ENCODE peak calls at places on chromosomes 1 and 21, in seven cellular contexts. D is body of pancreas, W is heart left ventricle, U is RWPE1, V is endothelial cell of umbilical vein, Q is left ventricle myocardium inferior, L is suprapubic skin. H is an unnamed sample.

GRCh38 chr1:61269648-61270047 is 187.3 kb downstream of the NFIA start:
- DNase-seq in D (no peak), W (no peak), U (no peak), V (no peak), Q (no peak), L (no peak), H (no peak)

GRCh38 chr1:168400139-168400538 is 119.5 kb downstream of the TBX19 start:
- DNase-seq in D (no peak), W (no peak), U (no peak), V (no peak), Q (no peak), L (no peak), H (no peak)

GRCh38 chr1:180927348-180927747 is 14.7 kb downstream of the KIAA1614 start:
- DNase-seq in D (no peak), W (no peak), U (no peak), V (no peak), Q (peak), L (no peak), H (no peak)

GRCh38 chr1:71762514-71763255 is 519.7 kb downstream of the NEGR1 start:
- DNase-seq in D (no peak), W (no peak), U (no peak), V (no peak), Q (no peak), L (no peak), H (no peak)

GRCh38 chr1:24502168-24503002 is at the start of gene RCAN3:
- DNase-seq in D (peak), W (peak), U (peak), V (peak), Q (peak), L (peak), H (no peak)

GRCh38 chr1:12380316-12381249 is 150.8 kb downstream of the VPS13D start:
- DNase-seq in D (no peak), W (no peak), U (no peak), V (no peak), Q (no peak), L (no peak), H (peak)

GRCh38 chr1:207056673-207057072 is 3.6 kb downstream of the PFKFB2 start:
- DNase-seq in D (no peak), W (no peak), U (no peak), V (no peak), Q (no peak), L (no peak), H (no peak)

GRCh38 chr1:197614916-197615692 is 160.2 kb downstream of the DENND1B start:
- DNase-seq in D (peak), W (no peak), U (peak), V (peak), Q (no peak), L (no peak), H (peak)

GRCh38 chr1:59146651-59147358 is 150.1 kb upstream of the FGGY start:
- DNase-seq in D (peak), W (peak), U (no peak), V (peak), Q (peak), L (peak), H (no peak)

GRCh38 chr1:169508432-169509338 is 22.9 kb upstream of the SLC19A2 start:
- DNase-seq in D (no peak), W (no peak), U (no peak), V (peak), Q (no peak), L (no peak), H (peak)

GRCh38 chr1:239657291-239657690 is 270.9 kb downstream of the CHRM3 start:
- DNase-seq in D (no peak), W (no peak), U (no peak), V (no peak), Q (no peak), L (no peak), H (no peak)

DNA sequence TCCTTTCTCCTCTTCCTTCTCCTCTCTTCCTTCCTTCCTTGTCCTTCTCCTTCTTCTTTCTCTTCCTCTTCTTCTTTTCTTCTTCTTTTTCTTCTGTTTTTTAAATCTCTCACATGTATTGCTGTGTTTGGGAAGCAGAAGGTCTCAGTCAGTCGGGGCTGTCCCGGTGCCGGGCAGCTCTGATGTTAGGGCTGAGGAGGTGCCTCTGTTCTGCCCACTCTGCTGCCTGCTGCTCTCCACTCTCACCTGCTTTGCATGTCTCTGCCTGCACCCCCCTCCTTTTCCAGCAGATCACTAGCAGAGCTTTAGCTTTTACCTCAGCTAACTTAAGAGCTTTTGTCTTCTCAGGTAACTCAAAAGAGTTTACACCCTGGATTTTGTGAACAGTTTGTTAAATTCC is 276.6 kb downstream of the CHRM3 start:
- DNase-seq in D (no peak), W (no peak), U (no peak), V (no peak), Q (no peak), L (no peak), H (no peak)
- TF ChIP-seq CTCF in D (no peak), W (no peak), U (no peak), V (no peak), Q (no peak), L (no peak), H (no peak)

GRCh38 chr1:166167395-166167922 is 658 bp upstream of the FAM78B start:
- DNase-seq in D (no peak), W (no peak), U (no peak), V (peak), Q (no peak), L (no peak), H (no peak)

GRCh38 chr1:166164995-166165660 is 1.7 kb downstream of the FAM78B start:
- DNase-seq in D (peak), W (peak), U (peak), V (peak), Q (peak), L (no peak), H (no peak)

GRCh38 chr1:166165661-166166399 is 971 bp downstream of the FAM78B start:
- DNase-seq in D (peak), W (no peak), U (no peak), V (peak), Q (no peak), L (no peak), H (no peak)

GRCh38 chr1:166166400-166166699 is 451 bp downstream of the FAM78B start:
- DNase-seq in D (no peak), W (no peak), U (no peak), V (no peak), Q (no peak), L (no peak), H (no peak)

DNA sequence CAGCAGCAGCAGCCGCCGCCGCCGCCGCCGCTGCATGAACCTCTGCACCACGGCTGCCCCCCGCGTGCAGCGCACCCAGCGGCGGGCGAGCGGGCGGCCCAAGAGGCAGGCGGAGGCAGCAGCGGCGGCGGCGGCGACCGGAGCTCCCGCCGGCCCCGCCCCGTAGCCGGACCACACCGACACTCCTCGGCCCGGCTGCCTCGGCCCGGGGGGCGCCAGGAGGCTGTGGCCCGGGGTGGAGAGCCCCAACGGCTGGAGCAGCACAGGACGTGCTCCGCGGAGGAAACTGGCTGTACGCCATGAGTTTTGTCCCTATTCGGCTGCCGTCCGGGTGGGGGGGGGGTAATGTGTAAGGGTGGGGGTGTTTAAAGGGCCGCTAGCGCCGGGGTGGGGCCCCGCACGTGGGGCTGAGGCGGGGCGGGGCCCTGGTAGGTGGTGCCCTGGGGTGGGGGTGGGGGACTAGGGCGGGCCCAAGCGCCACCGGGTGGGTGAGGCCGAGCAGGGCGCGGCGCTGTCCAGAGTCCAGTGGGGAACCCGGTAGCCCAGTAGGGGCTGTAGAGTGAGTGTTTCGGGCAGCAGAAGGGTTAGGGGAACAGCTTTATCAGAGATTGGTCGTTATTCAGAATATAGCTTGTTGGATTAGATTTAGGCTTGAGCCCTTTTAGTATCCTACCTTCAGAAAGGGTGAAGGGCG is at the start of gene FAM78B:
- DNase-seq in D (peak), W (peak), U (peak), V (peak), Q (peak), L (peak), H (no peak)
- TF ChIP-seq CTCF in D (no peak), W (no peak), U (peak), V (no peak), Q (peak), L (no peak), H (no peak)

GRCh38 chr1:212293579-212293978 is 8.4 kb downstream of the PPP2R5A start:
- DNase-seq in D (no peak), W (no peak), U (no peak), V (peak), Q (no peak), L (no peak), H (no peak)
- TF ChIP-seq CTCF in D (no peak), W (peak), U (no peak), V (no peak), Q (peak), L (no peak), H (no peak)

GRCh38 chr1:175479521-175480342 is 263.7 kb downstream of the TNR start:
- DNase-seq in D (no peak), W (no peak), U (no peak), V (no peak), Q (no peak), L (no peak), H (no peak)

GRCh38 chr1:175482072-175482451 is 261.3 kb downstream of the TNR start:
- DNase-seq in D (no peak), W (no peak), U (no peak), V (peak), Q (no peak), L (no peak), H (no peak)

GRCh38 chr1:175480343-175480827 is 263.0 kb downstream of the TNR start:
- DNase-seq in D (no peak), W (no peak), U (no peak), V (no peak), Q (no peak), L (no peak), H (no peak)

GRCh38 chr1:175478203-175478602 is 265.2 kb downstream of the TNR start:
- DNase-seq in D (no peak), W (no peak), U (no peak), V (no peak), Q (no peak), L (no peak), H (no peak)

DNA sequence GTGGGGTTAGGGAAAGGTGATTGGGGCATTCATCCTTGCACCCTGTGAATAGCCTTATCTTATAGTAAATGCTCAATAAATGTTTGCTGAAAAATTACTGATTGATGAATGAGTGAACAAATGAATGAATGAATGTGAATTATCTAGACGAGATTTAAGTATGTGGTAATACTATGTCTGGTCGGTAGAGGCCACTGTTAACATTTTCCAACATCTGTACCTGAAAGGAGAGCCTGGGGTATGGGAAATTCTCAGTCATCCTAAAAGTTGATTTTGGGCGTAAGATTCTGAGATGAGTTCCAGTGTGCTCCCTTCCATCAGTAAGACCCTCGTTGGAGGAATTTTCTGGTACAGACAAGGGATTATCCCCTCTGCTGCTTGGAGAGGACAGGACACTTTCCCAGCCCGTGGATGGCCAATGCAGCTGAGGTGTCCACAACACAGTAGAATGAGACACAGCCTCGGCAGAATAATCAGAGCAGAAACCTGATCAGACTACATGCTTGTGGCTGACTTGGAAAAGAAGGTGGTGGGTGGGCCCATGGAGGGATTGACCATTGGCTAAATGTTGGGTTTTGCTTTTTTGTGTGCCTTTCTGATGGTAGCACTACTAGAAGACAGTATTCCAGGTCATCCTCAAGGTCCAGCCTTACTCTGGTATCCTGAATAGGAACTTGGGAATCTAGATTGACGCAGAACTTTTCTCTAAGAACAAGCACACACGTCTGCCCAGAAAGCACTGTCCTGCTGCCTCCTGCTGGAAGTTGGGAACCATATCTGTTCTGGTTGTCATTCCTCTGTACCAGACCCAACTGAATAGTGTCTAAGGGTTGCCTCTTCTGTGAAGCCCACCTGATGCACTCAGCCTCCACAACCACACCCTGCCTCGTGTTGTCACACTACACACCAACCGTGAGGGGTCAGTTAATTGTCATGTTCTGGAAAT is 262.0 kb downstream of the TNR start:
- DNase-seq in D (no peak), W (no peak), U (peak), V (peak), Q (no peak), L (no peak), H (no peak)
- TF ChIP-seq CTCF in D (peak), W (peak), U (peak), V (peak), Q (peak), L (peak), H (peak)

DNA sequence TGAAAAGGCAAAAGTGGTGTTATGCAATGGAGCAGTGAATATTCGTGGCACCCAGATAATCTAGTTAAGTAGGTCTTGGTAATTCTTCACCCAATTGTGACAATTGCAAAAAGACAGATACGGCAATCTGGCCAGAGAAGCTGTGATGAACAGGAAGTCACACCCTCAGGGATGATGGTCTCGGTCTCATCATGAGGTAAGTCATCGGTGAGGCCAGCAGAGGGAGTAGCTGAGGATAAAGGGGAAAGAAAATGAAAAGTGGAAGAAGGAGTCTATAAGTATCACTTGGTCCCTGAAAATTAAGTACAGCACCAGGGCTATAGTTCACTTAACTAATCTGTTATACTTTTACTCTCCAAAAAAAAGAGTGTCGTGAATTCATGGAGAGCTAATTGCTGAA is 258.8 kb upstream of the NCAM2 start:
- DNase-seq in D (no peak), W (no peak), U (peak), V (no peak), Q (no peak), L (no peak), H (no peak)
- TF ChIP-seq CTCF in D (no peak), W (no peak), U (no peak), V (no peak), Q (no peak), L (no peak), H (peak)

GRCh38 chr1:154772056-154772455 is 98.0 kb downstream of the KCNN3 start:
- DNase-seq in D (no peak), W (no peak), U (no peak), V (no peak), Q (no peak), L (peak), H (no peak)

GRCh38 chr1:154774175-154774855 is 95.8 kb downstream of the KCNN3 start:
- DNase-seq in D (no peak), W (no peak), U (no peak), V (no peak), Q (no peak), L (peak), H (no peak)

GRCh38 chr1:154773551-154773950 is 96.5 kb downstream of the KCNN3 start:
- DNase-seq in D (no peak), W (no peak), U (no peak), V (no peak), Q (no peak), L (peak), H (no peak)

GRCh38 chr1:154770897-154771594 is 99.0 kb downstream of the KCNN3 start:
- DNase-seq in D (no peak), W (no peak), U (no peak), V (no peak), Q (no peak), L (no peak), H (no peak)

GRCh38 chr1:154772611-154773515 is 97.2 kb downstream of the KCNN3 start:
- DNase-seq in D (no peak), W (no peak), U (no peak), V (no peak), Q (no peak), L (peak), H (no peak)
- TF ChIP-seq CTCF in D (no peak), W (peak), U (no peak), V (no peak), Q (no peak), L (no peak), H (no peak)

GRCh38 chr1:225845097-225845496 is 35.2 kb downstream of the EPHX1 start:
- DNase-seq in D (no peak), W (no peak), U (no peak), V (no peak), Q (no peak), L (no peak), H (no peak)

GRCh38 chr1:225847610-225848009 is 34.6 kb downstream of the TMEM63A start:
- DNase-seq in D (peak), W (no peak), U (no peak), V (no peak), Q (no peak), L (no peak), H (peak)

GRCh38 chr1:225844236-225845061 is 34.5 kb downstream of the EPHX1 start:
- DNase-seq in D (no peak), W (no peak), U (no peak), V (no peak), Q (no peak), L (no peak), H (no peak)

GRCh38 chr1:225846331-225847310 is 35.6 kb downstream of the TMEM63A start:
- DNase-seq in D (no peak), W (no peak), U (no peak), V (no peak), Q (no peak), L (no peak), H (no peak)

GRCh38 chr1:225845633-225846259 is 35.8 kb downstream of the EPHX1 start:
- DNase-seq in D (peak), W (peak), U (peak), V (peak), Q (peak), L (peak), H (peak)
- TF ChIP-seq CTCF in D (peak), W (peak), U (peak), V (peak), Q (peak), L (peak), H (peak)

GRCh38 chr1:22457836-22458235 is 6.2 kb downstream of the ZBTB40 start:
- DNase-seq in D (no peak), W (no peak), U (no peak), V (no peak), Q (no peak), L (no peak), H (no peak)

GRCh38 chr1:22461100-22461499 is 9.4 kb downstream of the ZBTB40 start:
- DNase-seq in D (no peak), W (no peak), U (no peak), V (no peak), Q (no peak), L (no peak), H (no peak)

GRCh38 chr1:22454476-22455056 is 2.9 kb downstream of the ZBTB40 start:
- DNase-seq in D (no peak), W (no peak), U (no peak), V (no peak), Q (no peak), L (no peak), H (no peak)

GRCh38 chr1:22453181-22453580 is 1.5 kb downstream of the ZBTB40 start:
- DNase-seq in D (no peak), W (no peak), U (no peak), V (no peak), Q (no peak), L (no peak), H (no peak)

GRCh38 chr1:22457356-22457755 is 5.7 kb downstream of the ZBTB40 start:
- DNase-seq in D (no peak), W (no peak), U (no peak), V (peak), Q (no peak), L (no peak), H (no peak)
- TF ChIP-seq CTCF in D (no peak), W (no peak), U (no peak), V (no peak), Q (peak), L (no peak), H (no peak)

DNA sequence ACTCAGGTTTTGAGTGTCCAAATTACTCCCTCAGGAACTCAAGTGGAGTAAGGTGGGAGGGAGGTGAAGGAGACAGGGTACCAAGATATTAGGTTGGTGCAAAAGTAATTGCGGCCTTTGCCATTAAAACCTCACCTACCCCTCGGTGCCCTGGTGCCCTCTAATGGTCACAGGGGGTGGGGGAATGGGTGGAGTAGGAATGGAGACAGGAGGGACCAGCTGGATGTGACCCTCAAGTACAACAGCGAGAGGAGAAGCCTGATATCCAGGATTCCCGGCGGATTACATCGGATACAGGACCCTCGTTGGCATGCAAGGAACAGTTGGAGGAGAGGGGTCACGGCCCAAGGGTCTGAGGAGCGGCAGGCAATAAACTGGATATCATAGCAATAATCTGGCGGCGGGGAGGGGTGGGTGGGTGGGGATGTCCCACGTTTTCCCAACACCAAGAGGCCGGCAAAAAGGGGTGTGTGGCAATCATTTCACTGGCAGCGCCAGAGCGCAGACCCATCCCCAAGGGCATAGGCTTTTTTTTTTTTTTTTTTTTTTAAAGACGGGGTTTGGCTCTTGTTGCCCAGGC is 4.3 kb upstream of the ZBTB7B start:
- DNase-seq in D (no peak), W (no peak), U (no peak), V (no peak), Q (no peak), L (peak), H (no peak)
- TF ChIP-seq CTCF in D (no peak), W (no peak), U (no peak), V (no peak), Q (no peak), L (no peak), H (peak)

GRCh38 chr1:117928881-117929339 is 511 bp downstream of the GDAP2 start:
- DNase-seq in D (peak), W (peak), U (peak), V (peak), Q (peak), L (peak), H (peak)
- TF ChIP-seq CTCF in D (peak), W (no peak), U (peak), V (no peak), Q (peak), L (no peak), H (peak)